ENCODE peak calls at places on chromosomes 16 and 17, in six cellular contexts. P is uterus, Y is cardiac muscle cell, A is fibroblast of lung, N is BE2C, U is A549. F is an unnamed sample. For H3K4me1 and H3K9me3, the result is how much of the 10 kb centered on the place peaks cover.

GRCh38 chr16:57569306-57569946 is 27.0 kb downstream of the ADGRG5 start:
- DNase-seq in U (no peak), N (no peak), A (no peak), P (no peak), Y (no peak), F (no peak)

GRCh38 chr17:28888832-28889231 is 8.7 kb downstream of the FLOT2 start:
- DNase-seq in Y (no peak), N (no peak), A (no peak), P (no peak), U (no peak), F (no peak)

GRCh38 chr16:85998868-85999729 is 100.1 kb downstream of the IRF8 start:
- DNase-seq in Y (no peak), U (no peak), A (no peak), P (no peak), N (no peak), F (no peak)

GRCh38 chr17:42409467-42410351 is 13.3 kb downstream of the CAVIN1 start:
- DNase-seq in U (peak), N (no peak), Y (peak), P (peak), A (peak), F (no peak)

GRCh38 chr16:16073884-16074781 is 124.7 kb downstream of the ABCC1 start:
- DNase-seq in P (no peak), N (no peak), U (peak), A (peak), Y (peak), F (no peak)

GRCh38 chr16:85908444-85908843 is 9.5 kb downstream of the IRF8 start:
- DNase-seq in N (no peak), A (no peak), U (no peak), P (no peak), Y (no peak), F (no peak)

GRCh38 chr17:50218071-50218759 is 16.8 kb upstream of the COL1A1 start:
- DNase-seq in P (no peak), Y (peak), N (no peak), A (no peak), U (no peak), F (no peak)

GRCh38 chr17:32158870-32159585 is 16.7 kb downstream of the RHOT1 start:
- DNase-seq in P (no peak), N (no peak), Y (no peak), A (no peak), U (no peak), F (no peak)

GRCh38 chr16:27246439-27246838 is 22.1 kb downstream of the NSMCE1 start:
- DNase-seq in P (no peak), Y (no peak), N (no peak), U (no peak), A (no peak), F (no peak)

GRCh38 chr17:75457047-75457654 is 716 bp downstream of the TMEM94 start:
- DNase-seq in N (peak), P (peak), Y (peak), A (peak), U (no peak), F (no peak)

GRCh38 chr17:21285164-21286065 is 904 bp downstream of the MAP2K3 start:
- DNase-seq in N (no peak), U (no peak), A (peak), P (peak), Y (peak), F (no peak)

GRCh38 chr17:64254755-64255154 is 8.3 kb downstream of the TEX2 start:
- DNase-seq in N (no peak), A (no peak), Y (no peak), U (no peak), P (no peak), F (no peak)

GRCh38 chr17:76148015-76148326 is 6.9 kb upstream of the FOXJ1 start:
- DNase-seq in U (no peak), P (no peak), N (no peak), A (no peak), Y (no peak), F (no peak)

GRCh38 chr17:6495450-6496115 is 51.3 kb downstream of the PIMREG start:
- DNase-seq in A (no peak), N (no peak), Y (no peak), U (no peak), P (no peak), F (no peak)

GRCh38 chr16:70644763-70645597 is 1.4 kb upstream of the IL34 start:
- DNase-seq in U (no peak), P (no peak), A (no peak), N (no peak), Y (no peak), F (no peak)

GRCh38 chr17:30599424-30600061 is 122.3 kb downstream of the GOSR1 start:
- DNase-seq in P (no peak), N (no peak), U (no peak), Y (no peak), A (no peak), F (no peak)

GRCh38 chr16:12153662-12154061 is 177.1 kb downstream of the SNX29 start:
- DNase-seq in P (no peak), A (no peak), Y (no peak), U (no peak), N (no peak), F (no peak)

GRCh38 chr16:16865374-16865773 is 486.4 kb downstream of the NPIPA7 start:
- DNase-seq in P (no peak), U (no peak), A (no peak), N (no peak), Y (no peak), F (no peak)

GRCh38 chr16:3496386-3496785 is 1.1 kb upstream of the C16orf90 start:
- DNase-seq in A (no peak), U (no peak), N (no peak), Y (no peak), P (no peak), F (no peak)

GRCh38 chr17:4008082-4008435 is 43.8 kb upstream of the ATP2A3 start:
- DNase-seq in U (no peak), A (no peak), Y (no peak), P (no peak), N (no peak), F (no peak)

DNA sequence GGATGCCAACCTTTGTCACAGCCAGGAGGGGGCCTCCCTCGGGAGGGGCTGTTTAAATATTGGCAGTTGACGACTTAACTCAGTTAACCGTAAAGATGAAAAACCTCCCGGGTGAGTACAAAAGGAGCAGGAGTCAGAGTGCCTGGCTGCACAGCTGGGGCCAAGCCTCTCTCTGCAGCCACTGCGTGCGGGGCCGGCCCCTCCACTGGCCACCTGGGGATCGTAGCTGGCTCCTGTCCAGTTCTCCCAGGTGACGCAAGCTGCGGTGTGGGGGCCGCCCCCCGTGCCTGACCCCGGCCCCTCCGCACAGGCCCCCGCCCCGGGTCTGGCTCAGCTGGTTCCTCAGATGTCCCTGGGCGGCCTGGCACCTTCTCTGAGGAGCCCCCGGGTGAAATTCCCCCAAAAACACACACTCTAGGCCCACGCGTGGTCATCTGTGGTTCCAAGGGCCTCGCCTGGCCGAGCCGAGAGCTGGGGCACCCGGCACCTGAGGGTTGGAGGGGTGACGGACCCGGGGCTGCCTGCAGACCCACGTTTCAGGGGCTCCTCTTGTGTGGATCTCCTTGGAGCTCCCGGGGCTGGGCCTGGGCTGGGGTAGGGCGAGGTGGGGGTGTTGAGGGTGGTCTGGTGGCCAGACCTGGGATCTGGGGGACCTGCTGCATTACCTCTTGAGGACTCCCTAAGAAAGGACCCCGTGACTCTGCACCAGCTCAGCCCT is 7.4 kb upstream of the CACNA1H start:
- DNase-seq in P (no peak), Y (no peak), N (no peak), U (no peak), A (no peak), F (no peak)
- H3K4me3 ChIP-seq in P (no peak), Y (no peak), N (no peak), U (no peak), A (no peak), F (no peak)

GRCh38 chr16:47139561-47140185 is 4.1 kb downstream of the NETO2 start:
- DNase-seq in P (no peak), Y (no peak), N (no peak), A (peak), U (no peak), F (no peak)
- H3K4me1 ChIP-seq in P (under half), Y (under half), N (under half), A (under half), U (under half), F (half or more)

GRCh38 chr16:20954574-20954973 is 54.0 kb downstream of the LYRM1 start:
- DNase-seq in Y (no peak), A (no peak), U (no peak), N (no peak), P (no peak), F (no peak)
- H3K9me3 ChIP-seq in Y (under half), A (under half), U (under half), N (under half), P (under half), F (under half)

GRCh38 chr16:67406111-67406593 is 10.1 kb downstream of the ZDHHC1 start:
- DNase-seq in A (no peak), P (peak), U (no peak), Y (peak), N (no peak), F (no peak)

GRCh38 chr16:67409631-67410030 is 6.6 kb downstream of the ZDHHC1 start:
- DNase-seq in Y (no peak), N (no peak), P (no peak), A (no peak), U (no peak), F (no peak)

GRCh38 chr16:67407176-67407787 is 9.0 kb downstream of the ZDHHC1 start:
- DNase-seq in A (no peak), P (no peak), Y (no peak), N (no peak), U (no peak), F (no peak)

GRCh38 chr16:67406628-67407027 is 9.6 kb downstream of the ZDHHC1 start:
- DNase-seq in U (no peak), N (no peak), A (peak), P (no peak), Y (peak), F (no peak)

GRCh38 chr16:67407788-67408452 is 8.4 kb downstream of the ZDHHC1 start:
- DNase-seq in P (no peak), A (no peak), U (no peak), Y (no peak), N (no peak), F (no peak)
- H3K4me3 ChIP-seq in P (no peak), A (no peak), U (no peak), Y (no peak), N (no peak), F (no peak)

DNA sequence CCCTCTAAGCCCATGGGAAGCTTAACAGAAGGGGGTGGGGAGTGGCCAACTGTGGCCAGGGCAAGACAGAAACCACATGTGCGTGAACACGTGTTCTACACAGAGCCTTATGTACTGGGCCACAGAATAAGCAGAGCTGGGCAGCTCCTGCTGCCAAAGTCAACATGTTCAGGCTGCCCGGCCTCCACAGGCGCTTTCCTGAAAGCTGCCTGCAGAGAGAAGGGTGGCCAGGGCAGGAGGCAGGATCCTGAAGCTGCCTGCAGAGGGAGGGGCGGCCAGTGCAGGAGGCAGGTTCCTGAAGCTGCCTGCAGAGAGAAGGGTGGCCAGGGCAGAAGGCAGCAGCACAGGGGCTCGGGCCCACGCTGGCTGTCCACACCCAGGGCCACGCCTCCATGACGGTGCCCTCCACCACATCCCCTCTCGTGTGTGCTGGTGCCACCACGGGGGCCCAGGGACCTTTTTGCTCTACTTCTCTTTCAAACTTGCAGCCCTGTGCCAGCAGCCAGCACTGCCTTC is 79.5 kb downstream of the ANKRD11 start:
- DNase-seq in Y (peak), N (peak), P (no peak), A (peak), U (no peak), F (no peak)
- H3K4me1 ChIP-seq in Y (under half), N (under half), P (under half), A (under half), U (half or more), F (half or more)

GRCh38 chr17:19671433-19671832 is 22.9 kb downstream of the ALDH3A2 start:
- DNase-seq in P (no peak), U (no peak), Y (no peak), N (no peak), A (no peak), F (no peak)

GRCh38 chr17:19677736-19678379 is 29.3 kb downstream of the ALDH3A2 start:
- DNase-seq in U (no peak), A (no peak), P (no peak), Y (no peak), N (no peak), F (no peak)

GRCh38 chr17:19676901-19677300 is 28.4 kb downstream of the ALDH3A2 start:
- DNase-seq in N (no peak), P (no peak), U (no peak), Y (no peak), A (no peak), F (no peak)

GRCh38 chr17:19670906-19671305 is 22.4 kb downstream of the ALDH3A2 start:
- DNase-seq in A (no peak), Y (no peak), U (no peak), N (no peak), P (no peak), F (no peak)

GRCh38 chr17:19672009-19672837 is 23.7 kb downstream of the ALDH3A2 start:
- DNase-seq in P (no peak), Y (no peak), N (no peak), A (peak), U (no peak), F (no peak)
- H3K9me3 ChIP-seq in P (under half), Y (under half), N (under half), A (under half), U (under half), F (under half)

DNA sequence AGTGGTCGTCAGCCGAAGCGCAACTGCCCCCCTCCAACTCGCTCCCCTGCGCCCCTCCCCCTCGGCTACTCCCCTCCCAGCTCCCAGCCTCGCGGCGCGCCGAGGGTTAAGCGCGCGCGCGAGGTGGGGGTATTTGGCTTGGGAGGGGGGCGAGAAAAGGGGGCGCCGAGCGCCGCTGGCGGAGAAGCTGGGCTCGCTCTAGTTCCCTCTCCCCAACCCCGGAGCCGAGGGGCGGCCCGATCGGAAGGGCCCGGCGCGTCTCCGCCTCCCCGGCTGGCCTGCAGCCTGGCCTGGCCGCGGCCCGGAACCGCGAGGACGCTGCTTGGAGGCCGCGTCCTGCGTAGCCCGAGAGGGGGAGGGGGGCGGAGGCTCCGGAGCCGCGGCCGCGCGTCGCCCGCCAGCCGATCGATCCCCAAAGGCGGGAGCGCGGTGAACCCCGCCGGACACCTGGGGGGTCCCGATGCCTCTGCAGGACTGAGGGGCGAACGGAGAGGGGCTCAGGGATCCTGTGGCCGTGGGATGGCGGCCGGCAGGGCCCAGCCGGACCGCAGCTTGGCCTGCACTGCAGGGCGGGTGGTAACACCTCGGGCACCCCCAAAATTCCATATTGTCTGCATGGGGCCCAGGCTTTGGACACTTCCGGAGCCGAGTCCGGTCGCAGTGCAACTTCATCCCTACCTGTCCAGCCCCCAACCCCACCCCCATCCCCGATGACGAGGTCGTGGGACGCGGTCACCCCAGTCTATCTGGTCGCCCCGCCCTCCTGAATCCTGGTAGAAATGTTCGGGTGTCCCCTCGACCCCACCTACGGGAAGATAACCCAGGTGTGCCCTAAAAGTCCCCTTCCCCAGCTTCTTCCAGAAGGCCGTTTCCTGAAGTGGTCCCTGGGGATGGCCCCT is 4.9 kb upstream of the CBX4 start:
- DNase-seq in N (peak), A (peak), U (peak), Y (peak), P (peak), F (no peak)
- H3K4me3 ChIP-seq in N (peak), A (peak), U (peak), Y (peak), P (peak), F (peak)

GRCh38 chr17:60386475-60387058 is 5.4 kb downstream of the USP32 start:
- DNase-seq in U (no peak), A (no peak), Y (no peak), N (no peak), P (no peak), F (no peak)

GRCh38 chr17:60387666-60388065 is 4.3 kb downstream of the USP32 start:
- DNase-seq in Y (no peak), A (no peak), P (no peak), U (no peak), N (no peak), F (no peak)

GRCh38 chr17:60381958-60382357 is 10.0 kb downstream of the USP32 start:
- DNase-seq in Y (no peak), A (no peak), U (no peak), P (no peak), N (peak), F (no peak)

GRCh38 chr17:60386137-60386395 is 5.9 kb downstream of the USP32 start:
- DNase-seq in P (no peak), A (no peak), N (no peak), U (no peak), Y (no peak), F (no peak)

DNA sequence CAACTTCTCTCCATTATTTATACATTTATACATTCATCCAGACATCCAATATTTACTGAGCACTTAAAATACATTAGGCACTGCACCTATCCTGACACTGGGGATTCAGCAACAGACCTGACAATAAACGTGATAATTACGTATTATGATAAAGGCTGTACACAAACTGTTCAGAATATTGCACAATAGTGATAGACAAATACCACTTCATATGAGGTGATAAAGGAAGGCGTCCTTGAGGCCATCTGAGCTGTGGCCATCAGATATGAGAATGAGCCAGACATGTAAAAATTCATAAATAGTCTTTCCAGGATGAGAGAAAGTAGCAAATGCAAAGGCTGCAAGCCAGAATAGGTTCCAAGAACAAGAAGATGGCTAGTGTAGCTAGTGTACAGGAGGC is 8.6 kb downstream of the USP32 start:
- DNase-seq in Y (no peak), U (no peak), A (no peak), P (no peak), N (no peak), F (no peak)
- H3K4me1 ChIP-seq in Y (under half), U (under half), A (under half), P (under half), N (under half), F (under half)

GRCh38 chr17:17423656-17424055 is 53.1 kb upstream of the MED9 start:
- DNase-seq in U (no peak), A (no peak), Y (no peak), N (no peak), P (no peak), F (no peak)
- H3K9me3 ChIP-seq in U (under half), A (under half), Y (under half), N (under half), P (under half), F (under half)